ENCODE peak calls at places on chromosomes 7 and 10, in nine cellular contexts. X, W, V, R, U, P, M, O and J are unnamed samples.

GRCh38 chr7:134329614-134330316 is 13.0 kb upstream of the SLC35B4 start:
- DNase-seq in R (no peak), V (no peak), M (no peak), P (no peak), O (no peak), X (no peak), W (no peak), U (no peak), J (no peak)

GRCh38 chr7:73442222-73442902 is 8.8 kb downstream of the FZD9 start:
- DNase-seq in O (no peak), P (no peak), M (no peak), U (no peak), V (no peak), R (peak), W (no peak), X (no peak), J (no peak)

GRCh38 chr10:72390785-72391184 is 36.1 kb upstream of the DNAJB12 start:
- DNase-seq in R (no peak), V (no peak), W (no peak), X (no peak), U (no peak), M (no peak), P (no peak), O (no peak), J (no peak)

GRCh38 chr10:69446650-69447151 is 4.6 kb upstream of the TSPAN15 start:
- DNase-seq in U (no peak), R (peak), W (no peak), P (no peak), V (peak), M (peak), X (no peak), O (peak), J (no peak)

GRCh38 chr7:52091101-52091500 is 774.5 kb upstream of the COBL start:
- DNase-seq in X (no peak), O (no peak), R (no peak), W (no peak), M (no peak), U (no peak), V (no peak), P (no peak), J (no peak)

GRCh38 chr7:54839538-54840213 is 80.7 kb upstream of the SEC61G start:
- DNase-seq in M (peak), W (no peak), R (peak), X (no peak), U (peak), P (peak), O (peak), V (peak), J (peak)

GRCh38 chr10:95513008-95513589 is 48.1 kb downstream of the SORBS1 start:
- DNase-seq in O (no peak), P (no peak), M (peak), R (no peak), U (no peak), V (no peak), W (no peak), X (no peak), J (no peak)

GRCh38 chr10:91287912-91288311 is 67.4 kb downstream of the PCGF5 start:
- DNase-seq in W (no peak), V (no peak), R (peak), M (no peak), X (no peak), P (no peak), O (no peak), U (no peak), J (no peak)

GRCh38 chr7:155517452-155517851 is 28.9 kb downstream of the CNPY1 start:
- DNase-seq in U (no peak), W (no peak), P (no peak), R (no peak), M (no peak), V (no peak), O (no peak), X (no peak), J (no peak)

GRCh38 chr10:56496087-56496486 is 135.0 kb upstream of the ZWINT start:
- DNase-seq in R (no peak), V (no peak), P (no peak), M (no peak), W (no peak), O (no peak), X (no peak), U (no peak), J (no peak)

GRCh38 chr7:101630591-101630990 is 1.5 kb upstream of the MYL10 start:
- DNase-seq in O (peak), X (no peak), U (no peak), M (no peak), R (no peak), W (no peak), P (no peak), V (peak), J (no peak)

GRCh38 chr7:901388-902154 is 25.2 kb downstream of the GET4 start:
- DNase-seq in W (no peak), U (no peak), X (peak), M (peak), V (peak), O (peak), R (peak), P (peak), J (peak)

GRCh38 chr7:6705959-6706665 is 635 bp downstream of the ZNF12 start:
- DNase-seq in U (peak), R (peak), P (peak), X (peak), W (peak), V (peak), O (peak), M (peak), J (peak)

GRCh38 chr10:31789555-31789954 is 139.1 kb downstream of the ARHGAP12 start:
- DNase-seq in P (no peak), R (no peak), U (no peak), V (no peak), O (no peak), X (no peak), M (no peak), W (no peak), J (no peak)

GRCh38 chr7:84210301-84210700 is 15.7 kb upstream of the SEMA3A start:
- DNase-seq in U (no peak), R (no peak), M (no peak), P (no peak), O (no peak), V (no peak), W (no peak), X (no peak), J (no peak)

GRCh38 chr7:50304158-50304910 is at the start of gene IKZF1:
- DNase-seq in P (peak), W (no peak), X (no peak), V (peak), U (peak), R (no peak), O (no peak), M (peak), J (peak)

GRCh38 chr10:35600193-35600592 is 4.9 kb upstream of the GJD4 start:
- DNase-seq in P (no peak), M (no peak), X (no peak), V (no peak), W (no peak), U (no peak), R (no peak), O (no peak), J (no peak)

GRCh38 chr10:48526371-48526821 is 78.5 kb downstream of the ARHGAP22 start:
- DNase-seq in P (no peak), X (no peak), M (no peak), V (peak), O (peak), U (peak), R (peak), W (no peak), J (peak)

GRCh38 chr10:72297281-72297967 is 23.7 kb downstream of the DDIT4 start:
- DNase-seq in V (peak), U (no peak), O (no peak), P (no peak), M (peak), W (peak), R (peak), X (peak), J (no peak)

GRCh38 chr7:28688651-28689050 is 269.5 kb downstream of the TRIL start:
- DNase-seq in U (no peak), P (no peak), O (no peak), V (peak), R (peak), M (no peak), W (no peak), X (no peak), J (no peak)

GRCh38 chr7:39735903-39736302 is 112.5 kb downstream of the RALA start:
- DNase-seq in M (no peak), R (peak), W (no peak), V (peak), X (no peak), P (no peak), U (no peak), O (no peak), J (no peak)

GRCh38 chr10:44948713-44949112 is 10.9 kb upstream of the RASSF4 start:
- DNase-seq in M (no peak), U (no peak), P (no peak), V (no peak), X (no peak), W (no peak), O (no peak), R (no peak), J (no peak)

GRCh38 chr10:59047180-59047579 is 129.3 kb upstream of the PHYHIPL start:
- DNase-seq in W (no peak), V (no peak), M (peak), R (no peak), U (no peak), P (no peak), X (no peak), O (no peak), J (no peak)

GRCh38 chr7:150390206-150390605 is 11.1 kb downstream of the ZNF775 start:
- DNase-seq in O (no peak), X (no peak), W (no peak), U (no peak), R (no peak), V (peak), M (no peak), P (no peak), J (no peak)

GRCh38 chr7:414681-415560 is 104.7 kb downstream of the PDGFA start:
- DNase-seq in O (no peak), R (no peak), M (no peak), P (no peak), U (no peak), W (no peak), V (no peak), X (no peak), J (no peak)

GRCh38 chr7:98202367-98203195 is 8.7 kb upstream of the BHLHA15 start:
- DNase-seq in O (no peak), W (no peak), P (no peak), V (no peak), X (peak), R (peak), U (no peak), M (peak), J (no peak)

GRCh38 chr10:118272090-118272775 is 69.9 kb downstream of the FAM204A start:
- DNase-seq in O (no peak), W (no peak), M (peak), X (no peak), P (no peak), R (peak), V (no peak), U (peak), J (peak)

GRCh38 chr10:3895045-3895609 is 110.1 kb upstream of the KLF6 start:
- DNase-seq in M (no peak), U (no peak), V (peak), X (no peak), P (no peak), R (no peak), W (no peak), O (peak), J (no peak)

GRCh38 chr10:86188326-86188725 is 178.3 kb downstream of the GRID1 start:
- DNase-seq in O (no peak), M (no peak), U (no peak), X (no peak), V (no peak), W (no peak), R (no peak), P (no peak), J (no peak)

GRCh38 chr10:12042409-12042796 is 206 bp downstream of the UPF2 start:
- DNase-seq in M (no peak), V (peak), O (no peak), P (peak), U (no peak), R (peak), X (peak), W (peak), J (no peak)

GRCh38 chr10:115572740-115573455 is 479.7 kb downstream of the ATRNL1 start:
- DNase-seq in W (no peak), O (no peak), V (peak), X (no peak), R (no peak), U (no peak), M (no peak), P (peak), J (peak)

GRCh38 chr10:72126184-72126871 is 38.0 kb upstream of the SPOCK2 start:
- DNase-seq in M (no peak), R (peak), V (peak), X (no peak), U (no peak), O (peak), W (no peak), P (no peak), J (peak)

GRCh38 chr7:140923358-140924006 is 1.2 kb downstream of the BRAF start:
- DNase-seq in O (peak), U (no peak), P (no peak), R (peak), V (peak), X (no peak), W (no peak), M (peak), J (peak)

GRCh38 chr10:121609426-121610380 is 11.5 kb upstream of the FGFR2 start:
- DNase-seq in O (no peak), U (no peak), R (no peak), P (no peak), M (no peak), W (no peak), X (no peak), V (no peak), J (no peak)

GRCh38 chr7:50962962-50963374 is 180.3 kb upstream of the GRB10 start:
- DNase-seq in X (no peak), U (peak), M (peak), W (no peak), V (peak), R (peak), P (no peak), O (peak), J (peak)

GRCh38 chr10:43944742-43945730 is 296.4 kb upstream of the ZNF32 start:
- DNase-seq in P (no peak), R (peak), W (no peak), U (peak), V (no peak), M (no peak), X (no peak), O (no peak), J (no peak)